ENCODE peak calls at places on chromosomes 2 and 18, in ten cellular contexts. P, F, Q, G, A, V, D, R, H and W are unnamed samples.

GRCh38 chr2:72994282-72994990 is 77.1 kb downstream of the SFXN5 start:
- DNase-seq in P (peak; percentile 8), A (peak; percentile 30), H (peak; percentile 50), D (no peak), G (no peak), R (no peak), F (peak; percentile 22), V (no peak), Q (no peak), W (no peak)

GRCh38 chr18:23456835-23457234 is 3.7 kb downstream of the RIOK3 start:
- DNase-seq in H (no peak), A (no peak), P (no peak), D (no peak), R (no peak), F (no peak), Q (no peak), G (no peak), V (no peak), W (no peak)

GRCh38 chr2:238911376-238912227 is 63.7 kb downstream of the TWIST2 start:
- DNase-seq in H (no peak), V (no peak), A (no peak), P (no peak), Q (no peak), G (peak; percentile 16), D (no peak), F (no peak), R (no peak), W (no peak)

GRCh38 chr2:19759880-19760279 is 141.9 kb downstream of the TTC32 start:
- DNase-seq in F (no peak), R (no peak), A (no peak), Q (no peak), P (no peak), H (no peak), G (no peak), V (no peak), D (no peak), W (no peak)

GRCh38 chr18:8744656-8745055 is 39.3 kb downstream of the MTCL1 start:
- DNase-seq in V (no peak), Q (no peak), F (no peak), P (no peak), A (peak; percentile 65), G (no peak), R (no peak), H (no peak), D (peak; percentile 42), W (no peak)

GRCh38 chr2:219537657-219538487 is 5.7 kb downstream of the CHPF start:
- DNase-seq in D (no peak), F (no peak), V (no peak), A (no peak), Q (no peak), P (no peak), H (no peak), R (no peak), G (no peak), W (no peak)

GRCh38 chr2:180823546-180824141 is 156.8 kb upstream of the UBE2E3 start:
- DNase-seq in Q (no peak), G (no peak), R (no peak), H (no peak), V (no peak), D (peak; percentile 57), F (no peak), P (no peak), A (no peak), W (no peak)

GRCh38 chr2:158795110-158795924 is at the start of gene DAPL1:
- DNase-seq in H (no peak), V (no peak), P (no peak), A (no peak), G (no peak), D (no peak), R (no peak), Q (no peak), F (peak; percentile 46), W (peak; percentile 73)

DNA sequence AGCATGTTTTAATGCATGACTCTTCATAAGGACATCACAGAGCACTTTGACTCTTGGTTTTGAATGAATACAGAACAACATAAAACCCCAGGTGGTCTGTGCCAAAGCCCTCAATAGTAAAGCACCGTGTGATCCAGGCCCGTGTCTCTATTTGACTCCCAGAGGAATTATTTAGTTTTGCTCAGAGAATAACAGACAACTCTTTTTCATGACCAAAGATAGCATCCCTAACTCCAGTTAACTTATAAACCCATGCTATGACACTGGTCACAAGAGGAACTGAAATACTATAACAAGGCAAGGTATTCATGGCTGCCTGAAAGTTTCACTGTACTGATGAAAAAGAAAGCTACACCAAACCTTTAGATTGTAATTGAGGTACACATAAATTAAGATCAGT is 128.4 kb downstream of the IKZF2 start:
- DNase-seq in V (no peak), H (no peak), D (no peak), A (no peak), G (no peak), F (no peak), Q (no peak), P (no peak), R (no peak), W (no peak)
- TF ChIP-seq POLR2A in V (no peak), H (no peak), D (no peak), A (no peak), G (no peak), F (no peak), Q (no peak), P (no peak), R (no peak), W (no peak)

DNA sequence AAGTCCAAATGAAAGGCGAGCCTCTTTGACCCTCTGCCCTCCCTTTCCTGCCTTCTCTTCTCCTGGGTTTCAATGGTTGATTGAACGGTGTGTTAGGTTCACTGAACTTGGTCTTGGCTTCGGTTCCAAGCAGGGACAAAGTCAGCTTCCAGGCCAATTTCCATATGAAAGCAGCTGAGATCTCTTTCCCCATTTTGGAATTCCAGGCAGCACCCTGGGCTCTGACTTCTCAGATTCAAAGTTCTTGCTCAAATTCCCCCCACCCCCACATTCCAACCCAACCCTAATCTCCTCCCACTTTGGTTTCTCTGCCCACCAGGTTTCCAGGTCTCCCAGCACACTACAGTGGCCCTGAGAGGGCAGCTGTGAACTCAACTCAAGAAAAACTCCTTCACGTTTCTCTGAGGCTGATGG is 231.0 kb downstream of the INSIG2 start:
- DNase-seq in D (no peak), H (no peak), V (no peak), F (no peak), A (no peak), R (no peak), G (no peak), P (no peak), Q (no peak), W (peak; percentile 36)
- TF ChIP-seq POLR2A in D (no peak), H (no peak), V (no peak), F (no peak), A (no peak), R (no peak), G (no peak), P (no peak), Q (no peak), W (no peak)

DNA sequence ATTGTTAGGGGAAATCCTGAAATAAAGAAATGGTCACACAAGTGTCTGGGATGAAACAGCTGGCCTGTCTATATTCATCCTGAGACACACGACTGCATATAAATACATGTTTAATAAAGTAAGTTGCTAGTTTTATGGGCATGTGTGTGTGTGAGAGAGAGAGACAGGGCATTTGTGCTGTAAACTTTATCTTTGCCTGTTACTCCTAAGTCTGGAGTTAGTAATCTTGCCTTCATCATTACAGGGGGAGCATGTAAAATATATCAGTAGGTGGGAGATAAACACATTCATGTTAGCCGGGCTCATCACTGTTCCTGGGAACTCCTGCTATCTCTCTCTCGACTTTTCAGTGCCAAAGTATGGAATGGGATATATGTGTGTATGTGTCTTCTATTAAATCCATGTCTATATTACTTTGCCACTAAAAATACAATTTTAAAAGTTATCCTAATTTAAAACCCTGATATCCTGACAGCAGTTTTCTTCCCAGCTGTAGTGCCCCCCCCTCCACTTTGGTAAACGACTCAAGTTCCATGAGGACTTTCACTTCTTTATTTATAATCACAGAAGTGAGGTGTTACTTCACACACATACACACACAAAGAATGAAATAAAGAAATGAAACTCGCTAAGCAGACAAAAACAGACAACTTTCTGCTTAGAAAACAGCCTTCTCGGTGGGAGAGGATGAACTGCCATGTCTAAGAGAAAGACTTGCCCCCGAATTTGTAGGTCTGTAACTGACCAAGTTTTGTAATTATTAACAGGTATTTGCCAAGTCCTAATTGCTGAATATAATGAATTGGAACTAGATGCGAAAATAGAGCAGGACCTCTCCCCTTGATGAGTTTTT is 949 bp downstream of the ZEB2 start:
- DNase-seq in D (no peak), F (no peak), H (no peak), G (no peak), V (no peak), R (no peak), P (no peak), Q (no peak), A (peak; percentile 63), W (no peak)
- TF ChIP-seq POLR2A in D (no peak), F (no peak), H (no peak), G (no peak), V (no peak), R (no peak), P (no peak), Q (no peak), A (no peak), W (no peak)

GRCh38 chr18:77118256-77119090 is 14.1 kb downstream of the MBP start:
- DNase-seq in H (no peak), R (peak; percentile 14), V (no peak), G (no peak), A (peak; percentile 38), Q (no peak), F (no peak), D (no peak), P (no peak), W (no peak)

GRCh38 chr18:77116201-77117080 is 16.1 kb downstream of the MBP start:
- DNase-seq in V (no peak), G (no peak), A (peak; percentile 41), F (no peak), Q (no peak), P (peak; percentile 9), D (no peak), H (no peak), R (peak; percentile 15), W (no peak)

GRCh38 chr18:77119851-77120491 is 12.6 kb downstream of the MBP start:
- DNase-seq in V (no peak), G (no peak), P (no peak), Q (no peak), H (peak; percentile 48), R (peak; percentile 8), D (no peak), A (peak; percentile 41), F (no peak), W (no peak)

GRCh38 chr18:77115461-77115907 is 17.1 kb downstream of the MBP start:
- DNase-seq in H (no peak), G (no peak), R (peak; percentile 12), P (peak; percentile 14), Q (no peak), D (no peak), F (no peak), A (no peak), V (no peak), W (no peak)

DNA sequence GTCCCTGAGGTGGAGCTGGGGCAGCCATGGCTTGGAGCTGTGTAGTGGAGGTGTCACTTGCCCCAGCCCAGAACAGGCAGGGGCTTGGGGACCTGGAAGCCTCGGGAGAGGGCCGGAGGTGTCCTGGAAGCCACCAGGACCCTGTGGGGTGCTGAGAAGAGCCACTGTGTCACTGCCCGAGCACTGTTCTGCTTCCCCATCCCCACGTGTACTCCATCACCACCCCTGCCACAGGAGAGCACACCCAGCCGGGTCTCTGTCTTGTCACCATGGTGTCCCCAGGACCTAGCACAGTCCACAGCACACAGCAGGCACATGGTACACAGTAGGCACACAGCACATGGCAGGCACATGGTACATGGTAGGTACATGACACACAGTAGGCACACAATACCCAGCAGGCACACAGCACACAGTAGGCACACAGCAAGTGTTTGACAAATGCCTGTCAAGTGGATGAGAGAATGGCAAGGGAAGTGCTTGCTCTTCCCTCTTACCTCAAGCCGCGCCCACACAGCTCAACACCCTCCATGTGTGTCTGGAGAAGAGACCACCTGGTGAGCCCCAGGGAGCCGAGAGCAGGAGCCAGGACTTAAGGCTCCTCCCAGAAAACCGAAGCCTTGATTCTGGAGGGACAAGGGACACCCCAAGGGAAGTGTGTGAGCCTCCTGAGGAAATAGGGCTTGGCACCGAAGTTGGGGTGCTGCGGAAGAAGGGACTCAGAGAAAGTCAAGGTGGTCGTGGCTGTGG is 13.3 kb downstream of the MBP start:
- DNase-seq in G (no peak), R (peak; percentile 14), Q (no peak), A (peak; percentile 36), P (no peak), H (peak; percentile 55), F (no peak), V (no peak), D (no peak), W (no peak)
- TF ChIP-seq POLR2A in G (no peak), R (no peak), Q (no peak), A (no peak), P (no peak), H (no peak), F (no peak), V (no peak), D (no peak), W (no peak)